ENCODE peak calls at places on chromosomes 16 and 17, in seven cellular contexts. One of them, this sample, is unnamed.

GRCh38 chr17:28141333-28141732 is 98.9 kb downstream of the NLK start:
- DNase-seq in anterior cingulate cortex: no peak
- DNase-seq in omental fat pad: no peak
- DNase-seq in right lobe of liver: no peak
- DNase-seq in B cell: no peak
- DNase-seq in heart right ventricle: no peak
- DNase-seq in naive thymus-derived CD8-positive, alpha-beta T cell: no peak
- DNase-seq in this sample: no peak

GRCh38 chr17:17572010-17572785 is 19.3 kb downstream of the PEMT start:
- DNase-seq in anterior cingulate cortex: no peak
- DNase-seq in omental fat pad: no peak
- DNase-seq in B cell: no peak
- DNase-seq in heart right ventricle: no peak
- DNase-seq in right lobe of liver: peak
- DNase-seq in naive thymus-derived CD8-positive, alpha-beta T cell: no peak
- DNase-seq in this sample: no peak

GRCh38 chr16:49856741-49857330 is 924 bp upstream of the ZNF423 start:
- DNase-seq in B cell: peak
- DNase-seq in naive thymus-derived CD8-positive, alpha-beta T cell: no peak
- DNase-seq in heart right ventricle: peak
- DNase-seq in omental fat pad: no peak
- DNase-seq in right lobe of liver: peak
- DNase-seq in anterior cingulate cortex: peak
- DNase-seq in this sample: peak

GRCh38 chr16:12166271-12166670 is 189.7 kb downstream of the SNX29 start:
- DNase-seq in naive thymus-derived CD8-positive, alpha-beta T cell: no peak
- DNase-seq in anterior cingulate cortex: no peak
- DNase-seq in right lobe of liver: no peak
- DNase-seq in B cell: no peak
- DNase-seq in omental fat pad: no peak
- DNase-seq in heart right ventricle: no peak
- DNase-seq in this sample: no peak

GRCh38 chr16:14502932-14503741 is 126.9 kb downstream of the PARN start:
- DNase-seq in naive thymus-derived CD8-positive, alpha-beta T cell: no peak
- DNase-seq in right lobe of liver: no peak
- DNase-seq in B cell: no peak
- DNase-seq in anterior cingulate cortex: no peak
- DNase-seq in omental fat pad: no peak
- DNase-seq in heart right ventricle: no peak
- DNase-seq in this sample: no peak

GRCh38 chr17:80049986-80050385 is 13.5 kb downstream of the CCDC40 start:
- DNase-seq in anterior cingulate cortex: no peak
- DNase-seq in heart right ventricle: no peak
- DNase-seq in naive thymus-derived CD8-positive, alpha-beta T cell: no peak
- DNase-seq in right lobe of liver: no peak
- DNase-seq in omental fat pad: no peak
- DNase-seq in B cell: no peak
- DNase-seq in this sample: no peak

GRCh38 chr16:53784312-53784711 is 80.4 kb downstream of the FTO start:
- DNase-seq in anterior cingulate cortex: no peak
- DNase-seq in omental fat pad: no peak
- DNase-seq in B cell: no peak
- DNase-seq in naive thymus-derived CD8-positive, alpha-beta T cell: no peak
- DNase-seq in heart right ventricle: no peak
- DNase-seq in right lobe of liver: no peak
- DNase-seq in this sample: no peak

GRCh38 chr17:42985225-42985624 is 4.9 kb downstream of the RUNDC1 start:
- DNase-seq in anterior cingulate cortex: no peak
- DNase-seq in B cell: peak
- DNase-seq in omental fat pad: no peak
- DNase-seq in right lobe of liver: no peak
- DNase-seq in heart right ventricle: no peak
- DNase-seq in naive thymus-derived CD8-positive, alpha-beta T cell: no peak
- DNase-seq in this sample: no peak

GRCh38 chr17:7035591-7036368 is at the start of gene SLC16A13:
- DNase-seq in right lobe of liver: peak
- DNase-seq in naive thymus-derived CD8-positive, alpha-beta T cell: peak
- DNase-seq in B cell: peak
- DNase-seq in omental fat pad: peak
- DNase-seq in anterior cingulate cortex: peak
- DNase-seq in heart right ventricle: peak
- DNase-seq in this sample: peak

GRCh38 chr16:27450836-27451341 is 48.9 kb downstream of the IL21R start:
- DNase-seq in right lobe of liver: no peak
- DNase-seq in anterior cingulate cortex: no peak
- DNase-seq in omental fat pad: no peak
- DNase-seq in naive thymus-derived CD8-positive, alpha-beta T cell: no peak
- DNase-seq in heart right ventricle: no peak
- DNase-seq in B cell: no peak
- DNase-seq in this sample: no peak

GRCh38 chr17:67810464-67810863 is 14.8 kb upstream of the BPTF start:
- DNase-seq in omental fat pad: no peak
- DNase-seq in B cell: no peak
- DNase-seq in right lobe of liver: no peak
- DNase-seq in heart right ventricle: no peak
- DNase-seq in anterior cingulate cortex: no peak
- DNase-seq in naive thymus-derived CD8-positive, alpha-beta T cell: no peak
- DNase-seq in this sample: no peak

GRCh38 chr17:17675925-17676534 is 5.2 kb upstream of the RAI1 start:
- DNase-seq in right lobe of liver: no peak
- DNase-seq in omental fat pad: no peak
- DNase-seq in naive thymus-derived CD8-positive, alpha-beta T cell: peak
- DNase-seq in B cell: no peak
- DNase-seq in anterior cingulate cortex: no peak
- DNase-seq in heart right ventricle: no peak
- DNase-seq in this sample: no peak

GRCh38 chr17:80698297-80698696 is 153.7 kb downstream of the RPTOR start:
- DNase-seq in heart right ventricle: no peak
- DNase-seq in anterior cingulate cortex: no peak
- DNase-seq in naive thymus-derived CD8-positive, alpha-beta T cell: no peak
- DNase-seq in omental fat pad: no peak
- DNase-seq in B cell: no peak
- DNase-seq in right lobe of liver: no peak
- DNase-seq in this sample: no peak